ENCODE peak calls at places on chromosomes 7 and 10, in eight cellular contexts. M is CD8-positive, alpha-beta T cell; U is Daoy; V is mesendoderm; A is mesenteric fat pad; O is activated gamma-delta T cell treated with Interleukin-2 at 50 U/mL for 16 hours; T is OCI-LY7; S is ecto neural progenitor cell. H is an unnamed sample.

GRCh38 chr7:44065431-44066110 is at the start of gene PGAM2:
- DNase-seq in U (peak; percentile 60), M (no peak), A (peak; percentile 81), V (peak; percentile 68), O (no peak), T (no peak), S (peak; percentile 79), H (no peak)

GRCh38 chr7:131480384-131481315 is 75.8 kb downstream of the PODXL start:
- DNase-seq in M (no peak), S (no peak), U (peak; percentile 50), T (no peak), O (no peak), A (no peak), V (peak; percentile 57), H (no peak)

GRCh38 chr7:49187543-49188268 is 263.4 kb downstream of the CDC14C start:
- DNase-seq in S (no peak), A (no peak), V (peak; percentile 54), M (no peak), T (peak; percentile 62), U (no peak), O (no peak), H (no peak)

GRCh38 chr10:99850041-99850766 is 67.8 kb downstream of the ABCC2 start:
- DNase-seq in A (no peak), T (no peak), O (no peak), M (no peak), V (peak; percentile 94), S (no peak), U (no peak), H (peak; percentile 2)

GRCh38 chr7:37081436-37081835 is 357.1 kb upstream of the AOAH start:
- DNase-seq in S (no peak), U (peak; percentile 42), A (no peak), V (no peak), T (no peak), O (no peak), M (peak; percentile 4), H (peak; percentile 43)

GRCh38 chr10:97213431-97213830 is 27.7 kb upstream of the SLIT1 start:
- DNase-seq in A (no peak), T (no peak), V (no peak), U (no peak), S (no peak), O (no peak), M (no peak), H (no peak)

GRCh38 chr7:42096681-42097637 is 140.1 kb downstream of the GLI3 start:
- DNase-seq in V (peak; percentile 80), A (no peak), S (no peak), T (no peak), M (no peak), O (no peak), U (peak; percentile 73), H (no peak)

GRCh38 chr7:136726460-136726859 is 142.0 kb upstream of the CHRM2 start:
- DNase-seq in V (no peak), T (no peak), U (no peak), M (no peak), O (no peak), A (no peak), S (no peak), H (no peak)

GRCh38 chr10:49614242-49615198 is 683 bp downstream of the CHAT start:
- DNase-seq in U (no peak), M (no peak), S (no peak), O (no peak), A (peak; percentile 43), V (no peak), T (no peak), H (peak; percentile 13)

GRCh38 chr10:130721971-130722370 is 585.8 kb downstream of the GLRX3 start:
- DNase-seq in S (no peak), M (no peak), A (no peak), T (no peak), O (no peak), U (no peak), V (no peak), H (no peak)

GRCh38 chr10:63368365-63368764 is 97.4 kb downstream of the JMJD1C start:
- DNase-seq in U (no peak), S (no peak), O (no peak), A (no peak), M (no peak), V (no peak), T (no peak), H (no peak)

GRCh38 chr7:94241402-94241925 is 153.2 kb upstream of the COL1A2 start:
- DNase-seq in V (peak; percentile 70), A (no peak), O (no peak), T (no peak), U (no peak), M (no peak), S (no peak), H (no peak)

GRCh38 chr10:125340871-125341270 is 180.5 kb upstream of the CTBP2 start:
- DNase-seq in M (no peak), S (no peak), U (no peak), O (no peak), T (no peak), A (no peak), V (no peak), H (no peak)

GRCh38 chr7:117673367-117673766 is 193.5 kb downstream of the CFTR start:
- DNase-seq in S (peak; percentile 69), V (peak; percentile 84), O (no peak), U (no peak), M (no peak), T (no peak), A (no peak), H (peak; percentile 90)

GRCh38 chr10:116470071-116470470 is 42.4 kb downstream of the PNLIPRP3 start:
- DNase-seq in M (no peak), S (no peak), V (peak; percentile 86), U (peak; percentile 32), A (no peak), O (no peak), T (no peak), H (no peak)

GRCh38 chr10:132533571-132534260 is 3.9 kb upstream of the INPP5A start:
- DNase-seq in U (no peak), T (no peak), M (no peak), S (no peak), V (no peak), O (peak; percentile 2), A (no peak), H (no peak)

GRCh38 chr7:70322786-70323185 is 724.5 kb downstream of the AUTS2 start:
- DNase-seq in U (no peak), V (no peak), M (no peak), S (no peak), O (no peak), A (no peak), T (no peak), H (no peak)

GRCh38 chr10:68367121-68367520 is 34.4 kb upstream of the PBLD start:
- DNase-seq in T (no peak), O (no peak), U (no peak), V (no peak), M (no peak), S (no peak), A (no peak), H (no peak)

GRCh38 chr10:6701289-6701688 is 121.2 kb upstream of the PRKCQ start:
- DNase-seq in S (no peak), O (no peak), M (no peak), V (peak; percentile 32), A (no peak), T (no peak), U (no peak), H (no peak)

GRCh38 chr7:82202965-82203364 is 240.6 kb downstream of the CACNA2D1 start:
- DNase-seq in T (no peak), S (no peak), V (no peak), O (no peak), A (no peak), U (no peak), M (no peak), H (no peak)